ENCODE peak calls at places on chromosomes 2 and 18, in five cellular contexts. One of them, this sample, is unnamed.

GRCh38 chr2:198100323-198100722 is 295.9 kb downstream of the PLCL1 start:
- DNase-seq in astrocyte of the spinal cord: no peak
- DNase-seq in kidney epithelial cell: peak; percentile 12
- DNase-seq in fibroblast of villous mesenchyme: peak; percentile 33
- DNase-seq in foreskin fibroblast: peak; percentile 59
- DNase-seq in this sample: no peak

GRCh38 chr18:76376668-76377358 is 118.2 kb downstream of the ZNF516 start:
- DNase-seq in foreskin fibroblast: no peak
- DNase-seq in astrocyte of the spinal cord: no peak
- DNase-seq in kidney epithelial cell: no peak
- DNase-seq in fibroblast of villous mesenchyme: no peak
- DNase-seq in this sample: no peak

GRCh38 chr2:197037863-197038398 is 111.4 kb upstream of the PGAP1 start:
- DNase-seq in fibroblast of villous mesenchyme: no peak
- DNase-seq in kidney epithelial cell: no peak
- DNase-seq in astrocyte of the spinal cord: no peak
- DNase-seq in foreskin fibroblast: peak; percentile 8
- DNase-seq in this sample: no peak

GRCh38 chr2:164784376-164784775 is 57.2 kb downstream of the COBLL1 start:
- DNase-seq in kidney epithelial cell: no peak
- DNase-seq in astrocyte of the spinal cord: peak; percentile 74
- DNase-seq in fibroblast of villous mesenchyme: no peak
- DNase-seq in foreskin fibroblast: peak; percentile 8
- DNase-seq in this sample: no peak

GRCh38 chr18:57466745-57467144 is 31.6 kb downstream of the ONECUT2 start:
- DNase-seq in foreskin fibroblast: no peak
- DNase-seq in fibroblast of villous mesenchyme: no peak
- DNase-seq in astrocyte of the spinal cord: no peak
- DNase-seq in kidney epithelial cell: no peak
- DNase-seq in this sample: no peak

GRCh38 chr2:166410828-166411472 is 35.2 kb upstream of the SCN9A start:
- DNase-seq in astrocyte of the spinal cord: peak; percentile 85
- DNase-seq in kidney epithelial cell: peak; percentile 67
- DNase-seq in fibroblast of villous mesenchyme: peak; percentile 73
- DNase-seq in foreskin fibroblast: peak; percentile 96
- DNase-seq in this sample: no peak

GRCh38 chr18:22433960-22434359 is 16.2 kb upstream of the CTAGE1 start:
- DNase-seq in kidney epithelial cell: no peak
- DNase-seq in foreskin fibroblast: peak; percentile 64
- DNase-seq in astrocyte of the spinal cord: peak; percentile 44
- DNase-seq in fibroblast of villous mesenchyme: peak; percentile 58
- DNase-seq in this sample: no peak

GRCh38 chr2:227813562-227814353 is at the start of gene CCL20:
- DNase-seq in astrocyte of the spinal cord: no peak
- DNase-seq in fibroblast of villous mesenchyme: peak; percentile 19
- DNase-seq in kidney epithelial cell: no peak
- DNase-seq in foreskin fibroblast: no peak
- DNase-seq in this sample: no peak

GRCh38 chr18:64037812-64038414 is 68.0 kb downstream of the SERPINB8 start:
- DNase-seq in astrocyte of the spinal cord: peak; percentile 49
- DNase-seq in fibroblast of villous mesenchyme: peak; percentile 21
- DNase-seq in kidney epithelial cell: no peak
- DNase-seq in foreskin fibroblast: peak; percentile 36
- DNase-seq in this sample: no peak

GRCh38 chr2:174546519-174547506 is 50.8 kb downstream of the WIPF1 start:
- DNase-seq in kidney epithelial cell: no peak
- DNase-seq in astrocyte of the spinal cord: peak; percentile 19
- DNase-seq in foreskin fibroblast: peak; percentile 56
- DNase-seq in fibroblast of villous mesenchyme: peak; percentile 57
- DNase-seq in this sample: no peak

GRCh38 chr2:20447437-20448245 is 767 bp downstream of the RHOB start:
- DNase-seq in kidney epithelial cell: no peak
- DNase-seq in fibroblast of villous mesenchyme: peak; percentile 50
- DNase-seq in astrocyte of the spinal cord: peak; percentile 54
- DNase-seq in foreskin fibroblast: peak; percentile 68
- DNase-seq in this sample: peak; percentile 75

GRCh38 chr2:29323961-29324360 is 208.7 kb downstream of the CLIP4 start:
- DNase-seq in fibroblast of villous mesenchyme: no peak
- DNase-seq in astrocyte of the spinal cord: peak; percentile 13
- DNase-seq in kidney epithelial cell: no peak
- DNase-seq in foreskin fibroblast: no peak
- DNase-seq in this sample: no peak

GRCh38 chr2:5923957-5924945 is 232.1 kb downstream of the SOX11 start:
- DNase-seq in astrocyte of the spinal cord: no peak
- DNase-seq in fibroblast of villous mesenchyme: no peak
- DNase-seq in foreskin fibroblast: no peak
- DNase-seq in kidney epithelial cell: no peak
- DNase-seq in this sample: no peak

GRCh38 chr2:238970553-238971081 is 122.7 kb downstream of the TWIST2 start:
- DNase-seq in foreskin fibroblast: peak; percentile 84
- DNase-seq in kidney epithelial cell: peak; percentile 9
- DNase-seq in astrocyte of the spinal cord: peak; percentile 54
- DNase-seq in fibroblast of villous mesenchyme: peak; percentile 62
- DNase-seq in this sample: peak; percentile 74

GRCh38 chr2:236892721-236893120 is 193.0 kb upstream of the COPS8 start:
- DNase-seq in foreskin fibroblast: no peak
- DNase-seq in kidney epithelial cell: no peak
- DNase-seq in fibroblast of villous mesenchyme: no peak
- DNase-seq in astrocyte of the spinal cord: no peak
- DNase-seq in this sample: no peak

GRCh38 chr18:13501896-13502295 is 224.5 kb downstream of the FAM210A start:
- DNase-seq in fibroblast of villous mesenchyme: no peak
- DNase-seq in foreskin fibroblast: no peak
- DNase-seq in astrocyte of the spinal cord: no peak
- DNase-seq in kidney epithelial cell: peak; percentile 10
- DNase-seq in this sample: no peak

GRCh38 chr2:210955591-210955990 is 399.2 kb downstream of the CPS1 start:
- DNase-seq in foreskin fibroblast: no peak
- DNase-seq in fibroblast of villous mesenchyme: no peak
- DNase-seq in kidney epithelial cell: peak; percentile 52
- DNase-seq in astrocyte of the spinal cord: peak; percentile 79
- DNase-seq in this sample: no peak

GRCh38 chr2:235300368-235301201 is 193.3 kb upstream of the AGAP1 start:
- DNase-seq in astrocyte of the spinal cord: peak; percentile 79
- DNase-seq in foreskin fibroblast: peak; percentile 28
- DNase-seq in kidney epithelial cell: peak; percentile 47
- DNase-seq in fibroblast of villous mesenchyme: peak; percentile 72
- DNase-seq in this sample: peak; percentile 74

GRCh38 chr2:99940963-99941362 is 201.4 kb downstream of the AFF3 start:
- DNase-seq in foreskin fibroblast: no peak
- DNase-seq in astrocyte of the spinal cord: peak; percentile 94
- DNase-seq in fibroblast of villous mesenchyme: peak; percentile 3
- DNase-seq in kidney epithelial cell: peak; percentile 28
- DNase-seq in this sample: no peak

GRCh38 chr18:7901657-7902056 is 334.5 kb downstream of the PTPRM start:
- DNase-seq in kidney epithelial cell: no peak
- DNase-seq in fibroblast of villous mesenchyme: peak; percentile 87
- DNase-seq in foreskin fibroblast: peak; percentile 18
- DNase-seq in astrocyte of the spinal cord: no peak
- DNase-seq in this sample: no peak

GRCh38 chr2:121319941-121320340 is 34.9 kb upstream of the TFCP2L1 start:
- DNase-seq in kidney epithelial cell: no peak
- DNase-seq in foreskin fibroblast: no peak
- DNase-seq in fibroblast of villous mesenchyme: no peak
- DNase-seq in astrocyte of the spinal cord: no peak
- DNase-seq in this sample: no peak

GRCh38 chr2:124911560-124911959 is 886.5 kb downstream of the CNTNAP5 start:
- DNase-seq in foreskin fibroblast: no peak
- DNase-seq in astrocyte of the spinal cord: peak; percentile 19
- DNase-seq in fibroblast of villous mesenchyme: peak; percentile 25
- DNase-seq in kidney epithelial cell: peak; percentile 37
- DNase-seq in this sample: no peak

GRCh38 chr2:158841839-158842238 is 46.7 kb downstream of the DAPL1 start:
- DNase-seq in astrocyte of the spinal cord: peak; percentile 52
- DNase-seq in kidney epithelial cell: no peak
- DNase-seq in fibroblast of villous mesenchyme: peak; percentile 60
- DNase-seq in foreskin fibroblast: peak; percentile 30
- DNase-seq in this sample: no peak

GRCh38 chr2:158845869-158846268 is 50.8 kb downstream of the DAPL1 start:
- DNase-seq in foreskin fibroblast: peak; percentile 12
- DNase-seq in fibroblast of villous mesenchyme: peak; percentile 12
- DNase-seq in astrocyte of the spinal cord: peak; percentile 39
- DNase-seq in kidney epithelial cell: no peak
- DNase-seq in this sample: no peak

GRCh38 chr2:158845444-158845843 is 50.3 kb downstream of the DAPL1 start:
- DNase-seq in astrocyte of the spinal cord: no peak
- DNase-seq in kidney epithelial cell: no peak
- DNase-seq in fibroblast of villous mesenchyme: no peak
- DNase-seq in foreskin fibroblast: no peak
- DNase-seq in this sample: no peak
- TF ChIP-seq CTCF in astrocyte of the spinal cord: no peak
- TF ChIP-seq CTCF in kidney epithelial cell: no peak
- TF ChIP-seq CTCF in fibroblast of villous mesenchyme: no peak
- TF ChIP-seq CTCF in foreskin fibroblast: no peak
- TF ChIP-seq CTCF in this sample: no peak

DNA sequence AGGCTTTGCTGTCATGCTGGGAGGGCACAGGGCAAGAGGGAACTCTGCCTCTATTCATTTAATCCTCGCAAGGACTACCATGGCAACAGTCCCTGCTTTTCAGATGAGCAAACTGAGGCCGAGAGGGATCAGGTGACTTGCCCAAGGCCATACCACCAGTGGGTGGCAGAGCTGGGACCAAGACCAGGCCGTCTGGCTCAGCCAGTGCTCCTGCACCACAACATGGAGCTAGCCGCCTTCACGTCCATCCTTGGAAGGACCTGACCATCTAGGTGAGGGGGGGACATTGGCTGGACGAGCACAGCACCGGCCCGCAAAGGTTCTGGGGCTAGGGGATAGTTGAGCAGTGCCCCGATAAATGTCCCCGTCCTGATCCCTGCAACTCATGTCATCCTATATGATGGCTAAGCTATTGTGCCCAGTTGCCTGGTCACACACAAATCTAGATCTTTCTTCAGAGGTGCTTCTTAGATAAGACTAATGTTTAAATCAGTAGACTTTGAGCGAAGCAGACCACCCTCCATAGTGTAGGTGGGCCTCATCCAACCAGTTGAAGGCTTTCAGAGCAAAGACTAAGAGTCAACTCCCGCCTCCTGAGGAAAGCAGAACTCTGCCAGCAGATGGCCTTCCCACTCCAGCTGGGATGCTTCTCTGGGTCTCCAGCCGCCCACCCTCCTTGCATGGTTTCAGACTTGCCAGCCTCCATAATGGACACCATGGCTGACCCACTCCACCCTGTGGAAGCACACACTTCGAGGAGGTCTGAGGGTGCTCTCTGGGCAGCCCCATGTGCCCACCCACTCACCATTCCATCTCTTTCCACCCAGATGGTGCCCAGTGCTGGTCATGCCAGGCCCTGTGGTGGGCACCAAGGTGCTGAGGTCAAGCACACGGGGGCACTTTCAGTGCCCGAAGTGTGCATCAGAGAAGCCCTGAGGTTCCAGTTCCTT is 214.8 kb upstream of the RAB6C start:
- DNase-seq in astrocyte of the spinal cord: no peak
- DNase-seq in fibroblast of villous mesenchyme: no peak
- DNase-seq in kidney epithelial cell: no peak
- DNase-seq in foreskin fibroblast: no peak
- DNase-seq in this sample: no peak
- TF ChIP-seq CTCF in astrocyte of the spinal cord: no peak
- TF ChIP-seq CTCF in fibroblast of villous mesenchyme: no peak
- TF ChIP-seq CTCF in kidney epithelial cell: no peak
- TF ChIP-seq CTCF in foreskin fibroblast: no peak
- TF ChIP-seq CTCF in this sample: no peak

GRCh38 chr2:88967844-88968243 is 276.4 kb downstream of the RPIA start:
- DNase-seq in fibroblast of villous mesenchyme: no peak
- DNase-seq in kidney epithelial cell: no peak
- DNase-seq in astrocyte of the spinal cord: no peak
- DNase-seq in foreskin fibroblast: no peak
- DNase-seq in this sample: no peak
- TF ChIP-seq CTCF in fibroblast of villous mesenchyme: peak; percentile 23
- TF ChIP-seq CTCF in kidney epithelial cell: no peak
- TF ChIP-seq CTCF in astrocyte of the spinal cord: no peak
- TF ChIP-seq CTCF in foreskin fibroblast: peak; percentile 2
- TF ChIP-seq CTCF in this sample: no peak

GRCh38 chr2:73921581-73921980 is 5.1 kb upstream of the DGUOK start:
- DNase-seq in foreskin fibroblast: no peak
- DNase-seq in fibroblast of villous mesenchyme: no peak
- DNase-seq in astrocyte of the spinal cord: no peak
- DNase-seq in kidney epithelial cell: no peak
- DNase-seq in this sample: no peak

GRCh38 chr2:73919596-73920228 is 7.0 kb upstream of the DGUOK start:
- DNase-seq in astrocyte of the spinal cord: no peak
- DNase-seq in foreskin fibroblast: no peak
- DNase-seq in fibroblast of villous mesenchyme: no peak
- DNase-seq in kidney epithelial cell: no peak
- DNase-seq in this sample: no peak

GRCh38 chr2:73918856-73919255 is 7.8 kb upstream of the DGUOK start:
- DNase-seq in astrocyte of the spinal cord: no peak
- DNase-seq in kidney epithelial cell: no peak
- DNase-seq in fibroblast of villous mesenchyme: no peak
- DNase-seq in foreskin fibroblast: no peak
- DNase-seq in this sample: no peak

GRCh38 chr2:73922681-73923080 is 4.0 kb upstream of the DGUOK start:
- DNase-seq in kidney epithelial cell: no peak
- DNase-seq in fibroblast of villous mesenchyme: no peak
- DNase-seq in astrocyte of the spinal cord: no peak
- DNase-seq in foreskin fibroblast: no peak
- DNase-seq in this sample: no peak

GRCh38 chr2:73920577-73921545 is 5.8 kb upstream of the DGUOK start:
- DNase-seq in kidney epithelial cell: no peak
- DNase-seq in foreskin fibroblast: peak; percentile 31
- DNase-seq in fibroblast of villous mesenchyme: peak; percentile 44
- DNase-seq in astrocyte of the spinal cord: no peak
- DNase-seq in this sample: peak; percentile 69
- TF ChIP-seq CTCF in kidney epithelial cell: peak; percentile 37
- TF ChIP-seq CTCF in foreskin fibroblast: peak; percentile 3
- TF ChIP-seq CTCF in fibroblast of villous mesenchyme: peak; percentile 48
- TF ChIP-seq CTCF in astrocyte of the spinal cord: peak; percentile 37
- TF ChIP-seq CTCF in this sample: peak; percentile 32

This sample was measured in lower lobe of right lung.